ENCODE peak calls at places on chromosomes 16 and 17, in six cellular contexts. D, X, G, Y, Q and B are unnamed samples. For H3K4me1, the result is how much of the 10 kb centered on the place peaks cover.

GRCh38 chr16:49189286-49189685 is 92.4 kb downstream of the CBLN1 start:
- DNase-seq in D (no peak), X (no peak), G (no peak), Y (no peak), Q (no peak), B (no peak)

GRCh38 chr17:37388266-37388665 is 12.5 kb downstream of the C17orf78 start:
- DNase-seq in D (no peak), X (no peak), G (no peak), Y (no peak), Q (no peak), B (no peak)

GRCh38 chr16:58109881-58110280 is 19.3 kb downstream of the CFAP20 start:
- DNase-seq in D (no peak), X (no peak), G (no peak), Y (no peak), Q (no peak), B (no peak)

GRCh38 chr16:55842369-55843104 is 9.6 kb upstream of the CES1 start:
- DNase-seq in D (peak), X (peak), G (peak), Y (no peak), Q (no peak), B (no peak)

GRCh38 chr16:50311891-50312501 is 45.6 kb downstream of the ADCY7 start:
- DNase-seq in D (no peak), X (no peak), G (no peak), Y (peak), Q (no peak), B (no peak)

GRCh38 chr16:83298541-83298940 is 509.2 kb upstream of the HSBP1 start:
- DNase-seq in D (no peak), X (no peak), G (no peak), Y (no peak), Q (no peak), B (no peak)

GRCh38 chr17:78484300-78485159 is 92.7 kb downstream of the DNAH17 start:
- DNase-seq in D (no peak), X (peak), G (peak), Y (peak), Q (no peak), B (peak)

GRCh38 chr17:36544049-36544319 is 735 bp upstream of the GGNBP2 start:
- DNase-seq in D (peak), X (peak), G (peak), Y (no peak), Q (peak), B (no peak)

GRCh38 chr16:89009343-89010209 is 32.6 kb upstream of the CBFA2T3 start:
- DNase-seq in D (peak), X (no peak), G (peak), Y (peak), Q (no peak), B (peak)

GRCh38 chr17:57670769-57671545 is 74.1 kb downstream of the CCDC182 start:
- DNase-seq in D (no peak), X (no peak), G (no peak), Y (no peak), Q (no peak), B (no peak)

GRCh38 chr17:75764711-75765421 is at the start of gene GALK1:
- DNase-seq in D (peak), X (peak), G (peak), Y (peak), Q (peak), B (peak)

GRCh38 chr17:60618080-60618479 is 18.1 kb downstream of the PPM1D start:
- DNase-seq in D (no peak), X (no peak), G (no peak), Y (no peak), Q (no peak), B (no peak)

GRCh38 chr17:4074831-4075495 is 67.9 kb downstream of the ZZEF1 start:
- DNase-seq in D (peak), X (peak), G (peak), Y (no peak), Q (no peak), B (no peak)

GRCh38 chr17:49968380-49969133 is 433 bp upstream of the DLX4 start:
- DNase-seq in D (peak), X (peak), G (peak), Y (peak), Q (no peak), B (peak)

GRCh38 chr17:34740936-34741515 is 161.6 kb downstream of the TMEM132E start:
- DNase-seq in D (no peak), X (no peak), G (no peak), Y (no peak), Q (no peak), B (no peak)

GRCh38 chr16:31477220-31478216 is 5.4 kb upstream of the SLC5A2 start:
- DNase-seq in D (peak), X (peak), G (peak), Y (peak), Q (no peak), B (peak)

GRCh38 chr16:66382966-66383299 is 16.4 kb downstream of the CDH5 start:
- DNase-seq in D (no peak), X (peak), G (peak), Y (no peak), Q (no peak), B (no peak)

GRCh38 chr17:39628655-39629493 is 2.1 kb downstream of the PPP1R1B start:
- DNase-seq in D (no peak), X (no peak), G (no peak), Y (no peak), Q (no peak), B (no peak)

GRCh38 chr17:13030459-13031305 is 12.9 kb upstream of the ELAC2 start:
- DNase-seq in D (peak), X (peak), G (no peak), Y (no peak), Q (peak), B (peak)

GRCh38 chr17:21193031-21193430 is 20.9 kb downstream of the TMEM11 start:
- DNase-seq in D (peak), X (no peak), G (no peak), Y (no peak), Q (no peak), B (no peak)
- TF ChIP-seq CTCF in D (no peak), X (no peak), G (no peak), Y (no peak), Q (no peak), B (no peak)

DNA sequence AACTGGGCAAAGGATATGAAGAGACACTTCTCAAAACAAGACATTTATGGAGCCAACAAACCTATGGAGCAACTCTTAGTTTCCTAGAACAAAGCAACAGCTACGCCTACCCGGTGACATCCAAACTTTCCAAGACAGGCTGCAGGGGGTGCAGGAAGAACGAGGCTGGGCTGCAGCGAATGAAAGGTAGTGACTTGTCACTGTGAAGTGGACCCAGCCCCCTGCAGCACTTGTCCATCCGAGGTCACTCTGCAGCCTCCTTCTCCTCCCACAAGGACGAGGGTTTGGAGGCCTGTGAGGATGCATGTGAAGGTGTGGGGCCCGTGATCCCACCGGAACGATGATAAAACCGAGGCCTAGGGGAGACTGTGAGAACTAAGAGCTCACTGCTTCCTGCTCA is 192.6 kb upstream of the RPL38 start:
- DNase-seq in D (no peak), X (no peak), G (no peak), Y (no peak), Q (no peak), B (no peak)
- H3K4me3 ChIP-seq in D (no peak), X (no peak), G (no peak), Y (no peak), Q (no peak), B (no peak)

DNA sequence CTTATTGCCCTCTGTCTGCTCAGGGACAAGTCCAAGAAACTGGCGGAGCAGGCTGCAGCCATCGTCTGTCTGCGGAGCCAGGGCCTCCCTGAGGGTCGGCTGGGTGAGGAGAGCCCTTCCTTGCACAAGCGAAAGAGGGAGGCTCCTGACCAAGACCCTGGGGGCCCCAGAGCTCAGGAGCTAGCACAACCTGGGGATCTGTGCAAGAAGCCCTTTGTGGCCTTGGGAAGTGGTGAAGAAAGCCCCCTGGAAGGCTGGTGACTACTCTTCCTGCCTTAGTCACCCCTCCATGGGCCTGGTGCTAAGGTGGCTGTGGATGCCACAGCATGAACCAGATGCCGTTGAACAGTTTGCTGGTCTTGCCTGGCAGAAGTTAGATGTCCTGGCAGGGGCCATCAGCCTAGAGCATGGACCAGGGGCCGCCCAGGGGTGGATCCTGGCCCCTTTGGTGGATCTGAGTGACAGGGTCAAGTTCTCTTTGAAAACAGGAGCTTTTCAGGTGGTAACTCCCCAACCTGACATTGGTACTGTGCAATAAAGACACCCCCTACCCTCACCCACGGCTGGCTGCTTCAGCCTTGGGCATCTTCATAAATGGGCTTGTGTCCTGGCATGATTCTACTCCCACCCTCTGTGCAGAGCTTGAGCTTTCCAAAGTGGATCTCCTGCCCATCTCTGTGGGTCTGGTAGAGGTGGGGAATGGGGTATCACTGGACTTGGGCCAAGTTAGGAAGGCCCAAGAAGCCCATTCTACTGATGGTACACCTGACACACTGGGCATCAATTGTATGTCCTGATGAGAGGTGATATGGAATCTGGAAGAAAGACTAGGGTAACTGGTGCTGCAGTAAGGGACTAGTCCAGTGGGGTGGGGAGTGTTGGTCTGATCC is 6.2 kb upstream of the NFATC3 start:
- DNase-seq in D (no peak), X (no peak), G (no peak), Y (no peak), Q (no peak), B (no peak)
- H3K4me1 ChIP-seq in D (under half), X (under half), G (under half), Y (under half), Q (under half), B (half or more)

GRCh38 chr17:65446043-65446442 is 115.4 kb downstream of the AXIN2 start:
- DNase-seq in D (no peak), X (no peak), G (no peak), Y (no peak), Q (no peak), B (no peak)
- TF ChIP-seq CTCF in D (no peak), X (no peak), G (no peak), Y (no peak), Q (no peak), B (no peak)

GRCh38 chr17:76871668-76872067 is 3.5 kb downstream of the MGAT5B start:
- DNase-seq in D (no peak), X (peak), G (peak), Y (no peak), Q (no peak), B (no peak)

GRCh38 chr17:76869209-76869877 is 1.1 kb downstream of the MGAT5B start:
- DNase-seq in D (no peak), X (no peak), G (no peak), Y (no peak), Q (no peak), B (no peak)

GRCh38 chr17:76868176-76868668 is at the start of gene MGAT5B:
- DNase-seq in D (peak), X (peak), G (peak), Y (peak), Q (peak), B (peak)

GRCh38 chr17:76868669-76869208 is 535 bp downstream of the MGAT5B start:
- DNase-seq in D (no peak), X (peak), G (no peak), Y (no peak), Q (no peak), B (no peak)

DNA sequence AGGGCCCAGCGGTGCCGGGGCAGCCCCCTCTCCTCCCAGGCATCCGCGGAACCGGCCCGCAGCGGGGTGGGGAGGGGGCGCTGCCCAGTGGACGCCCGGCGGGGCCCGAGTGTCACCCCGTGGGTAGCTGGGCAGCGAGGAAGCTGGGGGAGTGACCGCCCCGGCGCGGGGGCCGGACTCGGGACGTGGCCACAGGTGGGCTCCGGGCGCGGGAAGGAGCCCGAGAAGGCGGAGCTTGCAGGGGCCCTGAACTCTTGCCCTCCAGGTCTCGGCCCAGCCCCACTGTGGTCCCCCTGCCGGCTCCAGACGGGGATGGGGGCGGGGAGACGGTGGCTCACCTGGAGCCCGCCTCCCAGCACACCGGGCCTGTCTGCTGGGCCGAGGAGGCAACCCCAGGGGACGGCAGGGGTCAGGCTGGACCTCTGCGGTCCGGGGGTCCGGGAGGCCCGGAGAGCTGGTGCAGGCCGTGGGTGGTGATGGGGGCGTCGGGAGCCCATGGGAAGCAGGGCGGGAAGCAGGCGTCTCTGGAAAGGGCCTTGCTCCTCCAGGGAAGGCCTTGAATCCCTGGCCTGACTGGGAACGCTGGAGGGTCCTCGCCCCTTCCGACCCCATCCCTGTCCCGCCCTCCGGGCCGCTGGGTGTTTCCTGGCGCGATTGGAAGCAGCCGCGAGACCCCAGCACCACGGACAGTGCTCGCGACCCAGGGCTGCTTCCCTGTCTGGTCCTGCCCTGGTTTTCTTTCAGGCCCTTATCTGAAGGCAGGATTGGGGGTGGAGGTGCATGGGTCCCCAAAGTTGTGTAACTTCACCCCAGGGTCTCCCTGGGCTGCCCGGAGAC is 1.9 kb downstream of the MGAT5B start:
- DNase-seq in D (no peak), X (no peak), G (no peak), Y (no peak), Q (no peak), B (no peak)
- H3K4me3 ChIP-seq in D (no peak), X (peak), G (no peak), Y (peak), Q (no peak), B (no peak)

GRCh38 chr16:8948069-8948593 is 15.6 kb downstream of the USP7 start:
- DNase-seq in D (no peak), X (no peak), G (no peak), Y (no peak), Q (no peak), B (no peak)

GRCh38 chr16:8951447-8952280 is 12.0 kb downstream of the USP7 start:
- DNase-seq in D (peak), X (no peak), G (no peak), Y (no peak), Q (no peak), B (no peak)

GRCh38 chr16:8948831-8949230 is 14.9 kb downstream of the USP7 start:
- DNase-seq in D (no peak), X (no peak), G (no peak), Y (no peak), Q (no peak), B (no peak)

GRCh38 chr16:8950580-8951077 is 13.1 kb downstream of the USP7 start:
- DNase-seq in D (no peak), X (no peak), G (no peak), Y (no peak), Q (no peak), B (no peak)

DNA sequence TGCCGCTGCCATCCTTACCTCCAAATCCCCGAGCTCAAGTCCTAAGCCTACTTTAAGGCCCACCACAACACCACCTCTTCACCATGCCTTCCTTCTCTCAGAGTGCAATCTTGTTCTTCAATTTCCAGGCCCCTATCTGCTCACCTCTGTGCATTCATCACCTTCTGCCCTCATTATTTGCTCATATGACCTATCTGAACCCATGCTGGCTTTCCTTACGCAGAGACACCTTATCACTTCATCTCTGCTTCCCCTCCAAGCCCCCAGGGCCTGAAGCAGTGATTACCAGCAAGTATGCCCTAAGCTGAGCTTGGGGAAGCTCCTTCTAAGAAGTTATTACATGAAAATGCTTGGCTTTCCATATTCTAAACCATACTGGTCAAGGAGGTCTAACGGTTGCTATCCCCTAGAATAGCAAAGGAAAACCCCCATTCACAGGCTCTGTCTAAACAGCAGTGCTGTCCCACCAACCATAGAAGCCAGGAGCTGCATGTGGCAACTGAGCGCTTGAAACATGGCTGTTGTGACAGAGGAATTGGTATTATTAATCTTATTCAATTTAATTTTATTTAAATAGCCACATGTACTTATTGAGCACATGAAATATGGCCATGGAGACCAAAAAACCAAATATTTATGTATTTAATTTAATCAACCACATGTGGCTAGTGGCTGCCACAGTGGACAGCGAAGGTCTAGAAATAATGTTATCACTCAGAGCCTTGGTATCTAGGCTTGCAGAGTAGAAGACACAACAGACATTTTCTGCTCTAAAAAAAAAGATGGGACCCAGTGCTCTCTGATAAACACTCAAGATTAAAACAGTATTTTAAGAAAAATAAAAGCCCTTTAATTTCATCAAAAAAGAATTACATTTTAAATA is 13.9 kb downstream of the USP7 start:
- DNase-seq in D (no peak), X (no peak), G (no peak), Y (no peak), Q (no peak), B (no peak)
- H3K4me1 ChIP-seq in D (half or more), X (under half), G (under half), Y (under half), Q (under half), B (half or more)